ENCODE peak calls at places on chromosomes 4 and X, in ten cellular contexts. S is cardiac muscle cell; R is OCI-LY7; J is A549; M is heart right ventricle; P is mucosa of descending colon; F is suprapubic skin; I is HCT116; N is gastrocnemius medialis; H is naive thymus-derived CD4-positive, alpha-beta T cell. Q is an unnamed sample.

GRCh38 chr4:121304843-121305348 is 75.9 kb downstream of the QRFPR start:
- DNase-seq in S (no peak), R (no peak), J (no peak), M (no peak), P (no peak), F (no peak), I (no peak), N (no peak), H (no peak), Q (no peak)

GRCh38 chr4:47002593-47002992 is 9.2 kb upstream of the GABRA4 start:
- DNase-seq in S (no peak), R (no peak), J (no peak), M (no peak), P (no peak), F (no peak), I (no peak), N (no peak), H (no peak), Q (no peak)

GRCh38 chr4:146522862-146523205 is 1.1 kb upstream of the SLC10A7 start:
- DNase-seq in S (no peak), R (peak; percentile 61), J (peak; percentile 2), M (no peak), P (no peak), F (no peak), I (no peak), N (no peak), H (peak; percentile 42), Q (no peak)

GRCh38 chr4:164731827-164732474 is 22.0 kb upstream of the SMIM31 start:
- DNase-seq in S (peak; percentile 67), R (peak; percentile 51), J (peak; percentile 25), M (peak; percentile 11), P (no peak), F (no peak), I (peak; percentile 43), N (peak; percentile 14), H (peak; percentile 40), Q (peak; percentile 52)

GRCh38 chr4:8472689-8473197 is 32.2 kb downstream of the TRMT44 start:
- DNase-seq in S (no peak), R (no peak), J (no peak), M (no peak), P (no peak), F (no peak), I (no peak), N (no peak), H (no peak), Q (no peak)

GRCh38 chrX:145923376-145923775 is 105.7 kb downstream of the SLITRK2 start:
- DNase-seq in S (no peak), R (no peak), J (no peak), M (no peak), P (no peak), F (no peak), I (no peak), N (no peak), H (no peak), Q (no peak)

GRCh38 chr4:122577808-122578781 is 42.8 kb downstream of the IL21 start:
- DNase-seq in S (peak; percentile 68), R (peak; percentile 48), J (peak; percentile 50), M (peak; percentile 5), P (no peak), F (no peak), I (peak; percentile 48), N (no peak), H (peak; percentile 92), Q (peak; percentile 89)

GRCh38 chr4:138062929-138063328 is 179.2 kb downstream of the SLC7A11 start:
- DNase-seq in S (no peak), R (no peak), J (no peak), M (no peak), P (no peak), F (no peak), I (no peak), N (no peak), H (no peak), Q (no peak)

GRCh38 chr4:159899596-159899995 is 796.7 kb downstream of the RAPGEF2 start:
- DNase-seq in S (no peak), R (no peak), J (no peak), M (no peak), P (no peak), F (no peak), I (no peak), N (no peak), H (no peak), Q (no peak)

GRCh38 chr4:92362002-92362401 is 58.2 kb downstream of the GRID2 start:
- DNase-seq in S (no peak), R (no peak), J (no peak), M (no peak), P (no peak), F (no peak), I (no peak), N (no peak), H (no peak), Q (no peak)

GRCh38 chrX:120512627-120513026 is 43.5 kb upstream of the LAMP2 start:
- DNase-seq in S (no peak), R (no peak), J (no peak), M (no peak), P (no peak), F (no peak), I (no peak), N (no peak), H (no peak), Q (no peak)

GRCh38 chr4:74996996-74997395 is 64.1 kb downstream of the PARM1 start:
- DNase-seq in S (no peak), R (no peak), J (no peak), M (no peak), P (no peak), F (no peak), I (no peak), N (no peak), H (no peak), Q (no peak)

GRCh38 chrX:150012647-150013046 is 74.4 kb upstream of the EOLA2 start:
- DNase-seq in S (no peak), R (no peak), J (no peak), M (no peak), P (no peak), F (no peak), I (no peak), N (no peak), H (no peak), Q (no peak)

GRCh38 chr4:84063618-84064017 is 435.5 kb downstream of the NKX6-1 start:
- DNase-seq in S (no peak), R (no peak), J (no peak), M (no peak), P (no peak), F (no peak), I (no peak), N (no peak), H (no peak), Q (no peak)

GRCh38 chr4:36385951-36386561 is 104.6 kb downstream of the DTHD1 start:
- DNase-seq in S (no peak), R (peak; percentile 34), J (no peak), M (no peak), P (no peak), F (no peak), I (no peak), N (no peak), H (peak; percentile 89), Q (peak; percentile 45)

GRCh38 chrX:11575332-11575731 is 90.4 kb downstream of the ARHGAP6 start:
- DNase-seq in S (no peak), R (no peak), J (no peak), M (no peak), P (no peak), F (no peak), I (no peak), N (no peak), H (no peak), Q (no peak)

GRCh38 chr4:8320386-8320750 is 50.8 kb downstream of the HTRA3 start:
- DNase-seq in S (no peak), R (peak; percentile 20), J (no peak), M (peak; percentile 26), P (no peak), F (no peak), I (no peak), N (peak; percentile 31), H (no peak), Q (no peak)

GRCh38 chrX:97399400-97399799 is 515.7 kb downstream of the RPA4 start:
- DNase-seq in S (no peak), R (no peak), J (peak; percentile 25), M (no peak), P (no peak), F (no peak), I (no peak), N (no peak), H (no peak), Q (no peak)

DNA sequence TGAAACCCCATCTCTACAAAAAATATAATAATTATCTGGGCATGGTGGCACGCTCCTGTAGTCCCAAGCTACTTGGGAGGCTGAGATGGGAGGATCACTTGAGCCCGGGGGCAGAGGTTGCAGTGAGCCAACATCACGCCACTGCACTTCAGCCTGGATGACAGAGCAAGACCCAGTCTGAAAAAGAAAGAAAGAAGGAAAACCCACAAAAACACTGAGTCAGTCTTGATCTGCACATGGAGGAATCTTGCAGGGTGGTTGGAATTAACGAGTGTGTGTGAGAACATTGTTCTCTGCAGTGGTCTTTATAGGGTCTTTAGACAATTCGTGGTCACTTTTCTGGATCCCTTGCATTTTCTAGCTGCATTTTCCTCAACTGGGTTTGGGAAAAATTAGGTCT is 23.2 kb downstream of the ADD1 start:
- DNase-seq in S (no peak), R (no peak), J (no peak), M (no peak), P (no peak), F (no peak), I (no peak), N (no peak), H (no peak), Q (no peak)
- H3K4me1 ChIP-seq in S (peaks cover 80% of the 10 kb centered on the region), R (peaks cover 11% of the 10 kb centered on the region), J (peaks cover 36% of the 10 kb centered on the region), M (peaks cover 100% of the 10 kb centered on the region), P (peaks cover 69% of the 10 kb centered on the region), F (peaks cover 82% of the 10 kb centered on the region), I (peaks cover 18% of the 10 kb centered on the region), N (peaks cover 99% of the 10 kb centered on the region), H (peaks cover 18% of the 10 kb centered on the region), Q (no peaks in the 10 kb centered on the region)

DNA sequence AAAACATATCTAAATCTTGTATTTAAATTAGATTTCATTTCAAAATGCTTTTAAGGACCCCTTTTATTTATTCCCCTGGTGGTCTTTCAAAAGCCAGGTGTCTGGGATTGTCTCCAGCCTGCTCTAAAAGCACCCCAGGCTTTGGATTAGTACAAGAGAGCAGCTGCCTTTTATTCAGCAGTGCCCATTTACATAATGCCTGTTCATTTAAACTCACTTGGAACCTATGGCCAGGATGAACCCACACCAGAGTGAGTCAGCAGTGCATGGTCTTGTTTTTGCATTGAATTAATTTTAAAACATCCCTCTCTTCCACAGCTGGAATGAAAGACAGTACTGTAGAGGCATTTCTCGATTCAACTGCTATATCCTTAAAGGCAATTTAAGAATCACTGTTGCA is 64.1 kb upstream of the TENM3 start:
- DNase-seq in S (no peak), R (no peak), J (no peak), M (no peak), P (no peak), F (no peak), I (no peak), N (no peak), H (no peak), Q (no peak)
- H3K4me1 ChIP-seq in S (no peaks in the 10 kb centered on the region), R (no peaks in the 10 kb centered on the region), J (peaks cover 49% of the 10 kb centered on the region), M (no peaks in the 10 kb centered on the region), P (no peaks in the 10 kb centered on the region), F (no peaks in the 10 kb centered on the region), I (no peaks in the 10 kb centered on the region), N (no peaks in the 10 kb centered on the region), H (no peaks in the 10 kb centered on the region), Q (no peaks in the 10 kb centered on the region)

GRCh38 chr4:87493147-87493546 is 36.0 kb downstream of the SPARCL1 start:
- DNase-seq in S (no peak), R (no peak), J (no peak), M (no peak), P (no peak), F (no peak), I (no peak), N (no peak), H (no peak), Q (no peak)
- H3K4me1 ChIP-seq in S (no peaks in the 10 kb centered on the region), R (no peaks in the 10 kb centered on the region), J (no peaks in the 10 kb centered on the region), M (peaks cover 30% of the 10 kb centered on the region), P (no peaks in the 10 kb centered on the region), F (no peaks in the 10 kb centered on the region), I (no peaks in the 10 kb centered on the region), N (no peaks in the 10 kb centered on the region), H (no peaks in the 10 kb centered on the region), Q (no peaks in the 10 kb centered on the region)

GRCh38 chr4:184896868-184897715 is 71.3 kb upstream of the ACSL1 start:
- DNase-seq in S (no peak), R (no peak), J (no peak), M (no peak), P (no peak), F (no peak), I (no peak), N (no peak), H (no peak), Q (no peak)
- H3K4me1 ChIP-seq in S (no peaks in the 10 kb centered on the region), R (no peaks in the 10 kb centered on the region), J (no peaks in the 10 kb centered on the region), M (peaks cover 5% of the 10 kb centered on the region), P (no peaks in the 10 kb centered on the region), F (peaks cover 23% of the 10 kb centered on the region), I (no peaks in the 10 kb centered on the region), N (peaks cover 14% of the 10 kb centered on the region), H (no peaks in the 10 kb centered on the region), Q (no peaks in the 10 kb centered on the region)